ENCODE peak calls at places on chromosome 15, in ten cellular contexts. One of them, this sample, is unnamed.

GRCh38 chr15:101068961-101069734 is 150.0 kb downstream of the LRRK1 start:
- DNase-seq in right lobe of liver: peak; percentile 39
- DNase-seq in body of pancreas: no peak
- DNase-seq in IMR-90: peak; percentile 61
- DNase-seq in uterus: no peak
- DNase-seq in HepG2: peak; percentile 87
- DNase-seq in Peyer's patch: no peak
- DNase-seq in ovary: peak; percentile 56
- DNase-seq in heart left ventricle: no peak
- DNase-seq in sigmoid colon: no peak
- DNase-seq in this sample: no peak

GRCh38 chr15:60745469-60745971 is 266.6 kb upstream of the ICE2 start:
- DNase-seq in right lobe of liver: no peak
- DNase-seq in body of pancreas: peak; percentile 42
- DNase-seq in IMR-90: peak; percentile 30
- DNase-seq in uterus: peak; percentile 74
- DNase-seq in HepG2: no peak
- DNase-seq in Peyer's patch: peak; percentile 50
- DNase-seq in ovary: peak; percentile 59
- DNase-seq in heart left ventricle: peak; percentile 63
- DNase-seq in sigmoid colon: peak; percentile 93
- DNase-seq in this sample: no peak

GRCh38 chr15:78804391-78804792 is 6.9 kb downstream of the ADAMTS7 start:
- DNase-seq in right lobe of liver: no peak
- DNase-seq in body of pancreas: no peak
- DNase-seq in IMR-90: no peak
- DNase-seq in uterus: no peak
- DNase-seq in HepG2: no peak
- DNase-seq in Peyer's patch: no peak
- DNase-seq in ovary: no peak
- DNase-seq in heart left ventricle: peak; percentile 40
- DNase-seq in sigmoid colon: no peak
- DNase-seq in this sample: no peak

GRCh38 chr15:75706682-75706954 is 6.0 kb downstream of the CSPG4 start:
- DNase-seq in right lobe of liver: no peak
- DNase-seq in body of pancreas: no peak
- DNase-seq in IMR-90: no peak
- DNase-seq in uterus: no peak
- DNase-seq in HepG2: no peak
- DNase-seq in Peyer's patch: no peak
- DNase-seq in ovary: no peak
- DNase-seq in heart left ventricle: no peak
- DNase-seq in sigmoid colon: no peak
- DNase-seq in this sample: no peak

GRCh38 chr15:81195339-81195864 is 1.3 kb upstream of the IL16 start:
- DNase-seq in right lobe of liver: no peak
- DNase-seq in body of pancreas: no peak
- DNase-seq in IMR-90: no peak
- DNase-seq in uterus: no peak
- DNase-seq in HepG2: no peak
- DNase-seq in Peyer's patch: no peak
- DNase-seq in ovary: no peak
- DNase-seq in heart left ventricle: no peak
- DNase-seq in sigmoid colon: no peak
- DNase-seq in this sample: no peak

GRCh38 chr15:36888018-36888992 is 212.0 kb downstream of the MEIS2 start:
- DNase-seq in right lobe of liver: no peak
- DNase-seq in body of pancreas: no peak
- DNase-seq in IMR-90: no peak
- DNase-seq in uterus: peak; percentile 70
- DNase-seq in HepG2: no peak
- DNase-seq in Peyer's patch: no peak
- DNase-seq in ovary: no peak
- DNase-seq in heart left ventricle: no peak
- DNase-seq in sigmoid colon: no peak
- DNase-seq in this sample: no peak

GRCh38 chr15:63818191-63818590 is 15.6 kb downstream of the HERC1 start:
- DNase-seq in right lobe of liver: no peak
- DNase-seq in body of pancreas: peak; percentile 22
- DNase-seq in IMR-90: peak; percentile 22
- DNase-seq in uterus: no peak
- DNase-seq in HepG2: no peak
- DNase-seq in Peyer's patch: no peak
- DNase-seq in ovary: no peak
- DNase-seq in heart left ventricle: no peak
- DNase-seq in sigmoid colon: no peak
- DNase-seq in this sample: no peak

GRCh38 chr15:57427367-57427821 is 51.1 kb downstream of the CGNL1 start:
- DNase-seq in right lobe of liver: no peak
- DNase-seq in body of pancreas: no peak
- DNase-seq in IMR-90: no peak
- DNase-seq in uterus: no peak
- DNase-seq in HepG2: peak; percentile 31
- DNase-seq in Peyer's patch: no peak
- DNase-seq in ovary: no peak
- DNase-seq in heart left ventricle: no peak
- DNase-seq in sigmoid colon: no peak
- DNase-seq in this sample: no peak

GRCh38 chr15:67183443-67184169 is 70.9 kb downstream of the AAGAB start:
- DNase-seq in right lobe of liver: no peak
- DNase-seq in body of pancreas: no peak
- DNase-seq in IMR-90: peak; percentile 78
- DNase-seq in uterus: peak; percentile 51
- DNase-seq in HepG2: peak; percentile 84
- DNase-seq in Peyer's patch: no peak
- DNase-seq in ovary: no peak
- DNase-seq in heart left ventricle: peak; percentile 16
- DNase-seq in sigmoid colon: peak; percentile 78
- DNase-seq in this sample: no peak

DNA sequence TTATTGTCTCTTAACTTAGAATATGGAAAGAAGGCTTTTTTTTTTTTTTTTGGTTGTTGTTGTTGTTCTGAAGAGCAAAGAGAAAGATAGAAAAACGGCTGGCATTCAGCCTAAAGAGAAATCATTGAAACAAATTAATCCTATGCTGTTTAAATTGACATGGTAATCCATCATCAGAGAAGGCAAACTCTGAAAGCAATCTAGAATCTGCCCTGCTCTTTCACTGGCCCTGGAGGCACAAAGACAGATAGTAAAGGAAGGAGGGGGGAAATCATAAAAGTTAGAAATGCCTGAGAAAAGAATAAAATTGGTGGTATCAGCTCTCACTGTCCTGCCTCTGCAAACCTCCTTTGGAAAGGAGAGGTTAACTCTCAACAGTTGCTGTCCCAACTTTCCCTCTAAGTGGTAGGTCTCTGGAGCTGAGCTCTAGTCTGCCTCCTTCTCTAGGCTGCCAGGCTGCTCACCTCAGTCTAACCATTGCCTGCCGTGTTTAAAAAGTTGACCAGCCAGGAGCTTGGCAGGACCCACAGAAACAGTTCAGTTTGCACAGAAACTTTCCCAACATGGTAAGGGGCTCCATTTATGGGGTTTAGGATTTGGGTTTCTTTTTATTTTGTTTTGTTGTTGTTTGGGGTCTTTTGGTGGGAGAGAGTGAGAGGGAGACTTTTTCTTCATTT is 13.4 kb upstream of the NR2F2 start:
- DNase-seq in right lobe of liver: no peak
- DNase-seq in body of pancreas: no peak
- DNase-seq in IMR-90: no peak
- DNase-seq in uterus: no peak
- DNase-seq in HepG2: no peak
- DNase-seq in Peyer's patch: no peak
- DNase-seq in ovary: no peak
- DNase-seq in heart left ventricle: no peak
- DNase-seq in sigmoid colon: no peak
- DNase-seq in this sample: peak; percentile 60
- H3K27ac ChIP-seq in right lobe of liver: no peak overlapping the region
- H3K27ac ChIP-seq in body of pancreas: peak overlapping the region; percentile 8
- H3K27ac ChIP-seq in IMR-90: no peak overlapping the region
- H3K27ac ChIP-seq in uterus: peak overlapping the region; percentile 98
- H3K27ac ChIP-seq in HepG2: no peak overlapping the region
- H3K27ac ChIP-seq in Peyer's patch: peak overlapping the region; percentile 19
- H3K27ac ChIP-seq in ovary: no peak overlapping the region
- H3K27ac ChIP-seq in heart left ventricle: peak overlapping the region; percentile 5
- H3K27ac ChIP-seq in sigmoid colon: peak overlapping the region; percentile 64
- H3K27ac ChIP-seq in this sample: peak overlapping the region; percentile 22

DNA sequence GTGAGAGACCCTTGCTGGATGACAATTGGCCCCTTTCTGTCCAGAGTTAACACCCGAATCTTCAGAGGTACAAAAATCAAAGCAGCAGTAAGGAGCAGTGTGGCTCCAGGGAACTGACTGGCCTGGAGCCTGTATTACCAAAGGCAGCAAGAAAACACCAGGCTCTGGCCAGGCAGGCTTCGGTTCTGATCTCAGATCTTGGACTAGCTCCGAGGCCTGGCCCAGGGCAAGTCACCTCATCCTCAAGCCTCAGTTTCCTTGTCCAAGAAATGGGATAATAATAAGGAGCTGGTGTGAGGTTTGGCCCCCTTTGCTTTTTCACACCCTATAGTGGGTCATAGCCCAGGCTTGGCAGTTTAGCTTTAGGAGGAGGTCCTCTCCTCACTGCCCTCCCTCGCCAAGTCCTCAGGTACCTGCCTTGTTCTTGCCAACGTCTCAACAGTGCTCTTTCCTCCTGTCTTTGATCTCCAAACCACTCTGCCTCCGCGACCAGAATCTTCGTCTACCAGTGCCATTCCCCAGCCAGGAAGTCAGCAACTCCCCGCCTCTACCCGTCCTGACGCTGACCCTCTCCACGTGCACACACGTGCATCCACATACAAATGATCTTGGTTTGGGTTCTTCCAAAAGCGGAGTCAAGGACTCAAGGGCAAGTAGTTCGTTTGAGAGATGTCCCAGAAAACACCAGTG is 82.6 kb upstream of the TLE3 start:
- DNase-seq in right lobe of liver: no peak
- DNase-seq in body of pancreas: no peak
- DNase-seq in IMR-90: no peak
- DNase-seq in uterus: no peak
- DNase-seq in HepG2: no peak
- DNase-seq in Peyer's patch: no peak
- DNase-seq in ovary: no peak
- DNase-seq in heart left ventricle: no peak
- DNase-seq in sigmoid colon: peak; percentile 40
- DNase-seq in this sample: no peak
- TF ChIP-seq POLR2A in right lobe of liver: no peak
- TF ChIP-seq POLR2A in body of pancreas: no peak
- TF ChIP-seq POLR2A in IMR-90: no peak
- TF ChIP-seq POLR2A in uterus: no peak
- TF ChIP-seq POLR2A in HepG2: no peak
- TF ChIP-seq POLR2A in Peyer's patch: no peak
- TF ChIP-seq POLR2A in ovary: no peak
- TF ChIP-seq POLR2A in heart left ventricle: no peak
- TF ChIP-seq POLR2A in sigmoid colon: no peak
- TF ChIP-seq POLR2A in this sample: no peak

GRCh38 chr15:33242669-33243191 is 48.2 kb upstream of the FMN1 start:
- DNase-seq in right lobe of liver: no peak
- DNase-seq in body of pancreas: no peak
- DNase-seq in IMR-90: no peak
- DNase-seq in uterus: no peak
- DNase-seq in HepG2: no peak
- DNase-seq in Peyer's patch: no peak
- DNase-seq in ovary: no peak
- DNase-seq in heart left ventricle: no peak
- DNase-seq in sigmoid colon: no peak
- DNase-seq in this sample: no peak

GRCh38 chr15:33243869-33244268 is 49.4 kb upstream of the FMN1 start:
- DNase-seq in right lobe of liver: no peak
- DNase-seq in body of pancreas: no peak
- DNase-seq in IMR-90: peak; percentile 44
- DNase-seq in uterus: no peak
- DNase-seq in HepG2: peak; percentile 44
- DNase-seq in Peyer's patch: no peak
- DNase-seq in ovary: no peak
- DNase-seq in heart left ventricle: no peak
- DNase-seq in sigmoid colon: no peak
- DNase-seq in this sample: no peak

GRCh38 chr15:33244471-33244870 is 50.0 kb upstream of the FMN1 start:
- DNase-seq in right lobe of liver: no peak
- DNase-seq in body of pancreas: no peak
- DNase-seq in IMR-90: no peak
- DNase-seq in uterus: no peak
- DNase-seq in HepG2: no peak
- DNase-seq in Peyer's patch: no peak
- DNase-seq in ovary: no peak
- DNase-seq in heart left ventricle: no peak
- DNase-seq in sigmoid colon: no peak
- DNase-seq in this sample: no peak

GRCh38 chr15:33243393-33243792 is 48.9 kb upstream of the FMN1 start:
- DNase-seq in right lobe of liver: no peak
- DNase-seq in body of pancreas: no peak
- DNase-seq in IMR-90: peak; percentile 12
- DNase-seq in uterus: no peak
- DNase-seq in HepG2: no peak
- DNase-seq in Peyer's patch: no peak
- DNase-seq in ovary: no peak
- DNase-seq in heart left ventricle: no peak
- DNase-seq in sigmoid colon: no peak
- DNase-seq in this sample: no peak

GRCh38 chr15:33242165-33242564 is 47.7 kb upstream of the FMN1 start:
- DNase-seq in right lobe of liver: no peak
- DNase-seq in body of pancreas: no peak
- DNase-seq in IMR-90: peak; percentile 27
- DNase-seq in uterus: no peak
- DNase-seq in HepG2: peak; percentile 10
- DNase-seq in Peyer's patch: no peak
- DNase-seq in ovary: no peak
- DNase-seq in heart left ventricle: no peak
- DNase-seq in sigmoid colon: no peak
- DNase-seq in this sample: no peak
- H3K27ac ChIP-seq in right lobe of liver: no peak overlapping the region
- H3K27ac ChIP-seq in body of pancreas: no peak overlapping the region
- H3K27ac ChIP-seq in IMR-90: no peak overlapping the region
- H3K27ac ChIP-seq in uterus: no peak overlapping the region
- H3K27ac ChIP-seq in HepG2: no peak overlapping the region
- H3K27ac ChIP-seq in Peyer's patch: no peak overlapping the region
- H3K27ac ChIP-seq in ovary: no peak overlapping the region
- H3K27ac ChIP-seq in heart left ventricle: no peak overlapping the region
- H3K27ac ChIP-seq in sigmoid colon: no peak overlapping the region
- H3K27ac ChIP-seq in this sample: no peak overlapping the region

DNA sequence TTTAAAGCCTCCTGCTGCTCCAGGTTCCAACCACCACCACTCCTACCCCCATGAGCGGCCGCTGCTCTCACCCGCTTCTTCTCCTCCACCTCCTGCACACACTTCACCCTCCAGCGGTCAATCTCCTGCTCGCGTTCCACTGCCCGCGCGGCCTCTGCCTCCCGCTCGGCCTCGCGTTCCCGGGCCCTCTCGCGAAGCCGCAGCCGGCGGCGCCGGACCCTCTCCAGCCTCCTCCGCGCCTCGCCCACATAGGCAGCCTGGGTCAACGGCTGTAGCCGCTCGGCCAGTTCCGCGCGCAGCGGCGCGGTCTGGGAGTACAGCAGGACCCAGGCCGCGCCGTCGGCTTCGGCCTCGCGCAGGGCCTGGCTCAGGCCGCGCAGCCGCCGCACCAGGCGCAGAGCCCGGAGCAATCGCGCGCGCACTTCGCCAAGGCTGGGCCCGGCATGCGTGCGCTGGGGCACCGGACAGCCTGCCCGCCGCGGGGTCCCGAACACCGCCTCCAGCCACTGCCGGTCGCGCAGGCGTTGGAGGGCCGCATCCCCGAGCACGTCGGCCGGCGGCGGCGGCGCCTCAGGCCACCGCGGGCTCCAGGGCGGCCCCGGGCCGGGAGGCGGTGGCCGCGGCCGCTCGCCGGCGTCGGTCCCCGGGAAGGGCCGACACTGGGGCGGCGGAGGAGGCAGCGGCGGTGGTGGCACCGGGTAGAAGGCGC is 613 bp downstream of the PDCD7 start:
- DNase-seq in right lobe of liver: peak; percentile 60
- DNase-seq in body of pancreas: peak; percentile 42
- DNase-seq in IMR-90: peak; percentile 47
- DNase-seq in uterus: no peak
- DNase-seq in HepG2: peak; percentile 12
- DNase-seq in Peyer's patch: peak; percentile 48
- DNase-seq in ovary: peak; percentile 52
- DNase-seq in heart left ventricle: peak; percentile 25
- DNase-seq in sigmoid colon: no peak
- DNase-seq in this sample: peak; percentile 45
- TF ChIP-seq POLR2A in right lobe of liver: no peak
- TF ChIP-seq POLR2A in body of pancreas: peak; percentile 4
- TF ChIP-seq POLR2A in IMR-90: peak; percentile 60
- TF ChIP-seq POLR2A in uterus: no peak
- TF ChIP-seq POLR2A in HepG2: no peak
- TF ChIP-seq POLR2A in Peyer's patch: no peak
- TF ChIP-seq POLR2A in ovary: no peak
- TF ChIP-seq POLR2A in heart left ventricle: no peak
- TF ChIP-seq POLR2A in sigmoid colon: no peak
- TF ChIP-seq POLR2A in this sample: no peak

This sample was measured in stomach.